ENCODE peak calls at places on chromosome 12, in four cellular contexts. One of them, this sample, is unnamed.

GRCh38 chr12:104306943-104307654 is 3.6 kb downstream of the EID3 start:
- DNase-seq in fibroblast of pulmonary artery: no peak
- DNase-seq in fibroblast of lung: peak
- DNase-seq in brain microvascular endothelial cell: no peak
- DNase-seq in this sample: no peak

GRCh38 chr12:132208153-132208823 is 64.0 kb downstream of the NOC4L start:
- DNase-seq in fibroblast of pulmonary artery: no peak
- DNase-seq in fibroblast of lung: no peak
- DNase-seq in brain microvascular endothelial cell: no peak
- DNase-seq in this sample: no peak

GRCh38 chr12:121214171-121214777 is 4.3 kb downstream of the P2RX4 start:
- DNase-seq in fibroblast of pulmonary artery: peak
- DNase-seq in fibroblast of lung: peak
- DNase-seq in brain microvascular endothelial cell: peak
- DNase-seq in this sample: peak

GRCh38 chr12:54935235-54935951 is 49.2 kb downstream of the TESPA1 start:
- DNase-seq in fibroblast of pulmonary artery: peak
- DNase-seq in fibroblast of lung: peak
- DNase-seq in brain microvascular endothelial cell: peak
- DNase-seq in this sample: no peak

GRCh38 chr12:6034596-6034995 is 89.5 kb upstream of the ANO2 start:
- DNase-seq in fibroblast of pulmonary artery: no peak
- DNase-seq in fibroblast of lung: no peak
- DNase-seq in brain microvascular endothelial cell: no peak
- DNase-seq in this sample: no peak

GRCh38 chr12:131229426-131230339 is 276.0 kb downstream of the ADGRD1 start:
- DNase-seq in fibroblast of pulmonary artery: no peak
- DNase-seq in fibroblast of lung: no peak
- DNase-seq in brain microvascular endothelial cell: no peak
- DNase-seq in this sample: no peak

GRCh38 chr12:48903363-48903981 is 21.8 kb downstream of the FKBP11 start:
- DNase-seq in fibroblast of pulmonary artery: peak
- DNase-seq in fibroblast of lung: no peak
- DNase-seq in brain microvascular endothelial cell: no peak
- DNase-seq in this sample: peak

GRCh38 chr12:124829008-124829707 is 34.5 kb downstream of the SCARB1 start:
- DNase-seq in fibroblast of pulmonary artery: peak
- DNase-seq in fibroblast of lung: peak
- DNase-seq in brain microvascular endothelial cell: peak
- DNase-seq in this sample: peak

DNA sequence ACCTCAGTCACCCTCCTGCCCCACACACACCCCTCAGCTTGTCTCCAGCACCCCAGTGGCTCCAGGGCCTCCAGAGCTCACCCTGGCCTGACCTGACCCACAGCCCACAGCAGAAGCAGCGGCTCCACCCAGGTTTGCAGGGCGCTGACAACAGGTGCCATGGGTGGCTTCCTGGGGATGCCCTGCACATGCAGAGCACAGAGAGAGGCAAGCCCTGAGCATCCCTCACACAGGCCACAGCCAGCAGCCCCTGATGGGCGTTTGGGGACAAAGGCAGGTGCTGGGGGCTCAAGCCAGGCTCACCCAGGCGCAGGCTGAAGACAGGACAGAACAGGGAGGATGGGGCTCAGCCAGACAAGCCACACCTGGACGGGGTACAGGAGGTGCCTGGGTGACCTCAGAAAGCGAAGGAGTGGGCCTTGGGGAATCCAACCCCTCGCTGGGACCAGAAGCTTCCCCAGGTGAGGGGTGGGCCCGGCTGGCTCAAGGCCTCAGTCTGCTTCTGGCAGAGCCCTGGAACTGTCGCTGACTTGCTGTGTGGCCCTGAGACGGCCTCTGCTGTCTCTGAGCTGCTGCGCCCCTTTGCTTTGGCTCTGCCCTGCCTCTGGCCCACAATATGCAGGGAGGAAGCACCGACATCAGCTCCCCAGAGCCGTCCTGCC is 10.6 kb downstream of the ARL6IP4 start:
- DNase-seq in fibroblast of pulmonary artery: no peak
- DNase-seq in fibroblast of lung: no peak
- DNase-seq in brain microvascular endothelial cell: no peak
- DNase-seq in this sample: peak
- TF ChIP-seq CTCF in fibroblast of pulmonary artery: no peak
- TF ChIP-seq CTCF in fibroblast of lung: no peak
- TF ChIP-seq CTCF in brain microvascular endothelial cell: no peak
- TF ChIP-seq CTCF in this sample: no peak

GRCh38 chr12:92334552-92334951 is 188.9 kb upstream of the BTG1 start:
- DNase-seq in fibroblast of pulmonary artery: no peak
- DNase-seq in fibroblast of lung: no peak
- DNase-seq in brain microvascular endothelial cell: no peak
- DNase-seq in this sample: no peak
- TF ChIP-seq CTCF in fibroblast of pulmonary artery: no peak
- TF ChIP-seq CTCF in fibroblast of lung: no peak
- TF ChIP-seq CTCF in brain microvascular endothelial cell: no peak
- TF ChIP-seq CTCF in this sample: no peak

DNA sequence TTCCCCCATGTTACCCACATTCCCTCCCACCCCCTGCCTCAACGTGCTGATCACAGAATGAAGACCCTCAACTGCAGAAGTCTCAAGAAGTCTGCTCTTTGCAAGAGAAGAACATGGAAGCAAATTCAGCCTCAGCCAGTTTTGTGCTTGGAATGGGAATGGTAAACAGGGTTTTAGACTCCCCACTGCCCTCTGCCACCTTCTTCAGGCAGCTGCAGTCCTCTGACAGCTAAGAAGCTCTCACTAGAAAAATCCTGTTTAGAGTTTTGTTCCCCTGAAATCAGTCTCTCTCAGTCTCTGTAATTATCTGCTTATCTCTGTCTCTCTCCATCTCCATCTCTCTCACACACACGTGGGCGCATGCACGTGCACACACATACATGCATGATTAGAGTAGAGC is 85.4 kb downstream of the CRACR2A start:
- DNase-seq in fibroblast of pulmonary artery: no peak
- DNase-seq in fibroblast of lung: no peak
- DNase-seq in brain microvascular endothelial cell: no peak
- DNase-seq in this sample: no peak
- TF ChIP-seq CTCF in fibroblast of pulmonary artery: no peak
- TF ChIP-seq CTCF in fibroblast of lung: no peak
- TF ChIP-seq CTCF in brain microvascular endothelial cell: peak
- TF ChIP-seq CTCF in this sample: peak

GRCh38 chr12:52222692-52223091 is 10.4 kb upstream of the KRT7 start:
- DNase-seq in fibroblast of pulmonary artery: no peak
- DNase-seq in fibroblast of lung: no peak
- DNase-seq in brain microvascular endothelial cell: no peak
- DNase-seq in this sample: no peak

GRCh38 chr12:52220456-52220855 is 12.6 kb upstream of the KRT7 start:
- DNase-seq in fibroblast of pulmonary artery: no peak
- DNase-seq in fibroblast of lung: no peak
- DNase-seq in brain microvascular endothelial cell: no peak
- DNase-seq in this sample: no peak

GRCh38 chr12:52224154-52224553 is 8.9 kb upstream of the KRT7 start:
- DNase-seq in fibroblast of pulmonary artery: peak
- DNase-seq in fibroblast of lung: peak
- DNase-seq in brain microvascular endothelial cell: no peak
- DNase-seq in this sample: peak

GRCh38 chr12:52223411-52224039 is 9.5 kb upstream of the KRT7 start:
- DNase-seq in fibroblast of pulmonary artery: no peak
- DNase-seq in fibroblast of lung: no peak
- DNase-seq in brain microvascular endothelial cell: peak
- DNase-seq in this sample: peak

DNA sequence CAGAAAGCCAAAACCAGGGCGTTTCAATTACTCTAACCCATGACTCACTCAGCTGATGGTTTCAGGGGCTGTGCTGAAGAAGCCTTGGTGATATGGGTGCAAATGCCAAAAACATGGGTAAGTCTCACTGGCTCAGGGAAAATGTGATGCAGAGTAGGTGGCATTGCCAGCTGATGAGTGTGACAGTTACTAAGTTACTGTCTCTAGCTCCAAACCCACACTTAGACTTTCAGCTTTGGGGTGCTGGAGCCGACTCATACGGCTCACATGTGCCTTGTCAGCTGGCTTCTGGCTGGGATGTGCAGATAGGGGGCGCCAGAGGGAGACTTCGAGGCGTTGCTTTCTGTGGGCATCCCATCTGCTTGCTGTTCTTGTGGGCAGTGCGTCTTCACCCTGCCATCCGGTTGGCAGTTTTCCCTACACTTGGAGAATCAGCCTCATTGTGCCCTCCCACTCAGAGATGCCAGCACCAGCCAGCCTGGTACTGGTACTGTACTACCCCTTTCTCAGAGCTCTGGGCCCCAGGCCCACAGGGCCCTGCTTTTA is 11.1 kb upstream of the KRT7 start:
- DNase-seq in fibroblast of pulmonary artery: no peak
- DNase-seq in fibroblast of lung: no peak
- DNase-seq in brain microvascular endothelial cell: peak
- DNase-seq in this sample: peak
- TF ChIP-seq CTCF in fibroblast of pulmonary artery: peak
- TF ChIP-seq CTCF in fibroblast of lung: peak
- TF ChIP-seq CTCF in brain microvascular endothelial cell: peak
- TF ChIP-seq CTCF in this sample: peak